ENCODE peak calls at places on chromosomes 3 and 15, in four cellular contexts. One of them, this sample, is unnamed.

GRCh38 chr15:27414168-27414870 is 443.3 kb downstream of the GABRG3 start:
- DNase-seq in trophoblast cell: no peak
- DNase-seq in IMR-90: no peak
- DNase-seq in mesendoderm: no peak
- DNase-seq in this sample: no peak

GRCh38 chr15:100515758-100516157 is 13.0 kb downstream of the CERS3 start:
- DNase-seq in trophoblast cell: no peak
- DNase-seq in IMR-90: no peak
- DNase-seq in mesendoderm: no peak
- DNase-seq in this sample: no peak

GRCh38 chr15:98823012-98823458 is 174.7 kb downstream of the IGF1R start:
- DNase-seq in trophoblast cell: peak
- DNase-seq in mesendoderm: peak
- DNase-seq in IMR-90: peak
- DNase-seq in this sample: no peak

GRCh38 chr15:46151786-46152185 is 517.0 kb downstream of the SQOR start:
- DNase-seq in trophoblast cell: no peak
- DNase-seq in mesendoderm: peak
- DNase-seq in IMR-90: peak
- DNase-seq in this sample: no peak

GRCh38 chr15:71191296-71191695 is 76.0 kb downstream of the THSD4 start:
- DNase-seq in mesendoderm: no peak
- DNase-seq in trophoblast cell: no peak
- DNase-seq in IMR-90: no peak
- DNase-seq in this sample: no peak

GRCh38 chr15:31840849-31841476 is 189.4 kb upstream of the CHRNA7 start:
- DNase-seq in trophoblast cell: no peak
- DNase-seq in mesendoderm: no peak
- DNase-seq in IMR-90: no peak
- DNase-seq in this sample: no peak

GRCh38 chr15:84810073-84810840 is 6.9 kb upstream of the ALPK3 start:
- DNase-seq in trophoblast cell: no peak
- DNase-seq in mesendoderm: no peak
- DNase-seq in IMR-90: peak
- DNase-seq in this sample: no peak

GRCh38 chr15:72231847-72232461 is 964 bp upstream of the PKM start:
- DNase-seq in mesendoderm: peak
- DNase-seq in trophoblast cell: peak
- DNase-seq in IMR-90: peak
- DNase-seq in this sample: no peak

GRCh38 chr3:158711886-158712285 is 20.4 kb downstream of the RARRES1 start:
- DNase-seq in mesendoderm: peak
- DNase-seq in trophoblast cell: peak
- DNase-seq in IMR-90: peak
- DNase-seq in this sample: no peak

GRCh38 chr15:68401496-68402431 is 30.2 kb downstream of the ITGA11 start:
- DNase-seq in mesendoderm: no peak
- DNase-seq in IMR-90: no peak
- DNase-seq in trophoblast cell: no peak
- DNase-seq in this sample: no peak

GRCh38 chr15:40702077-40702476 is 7.1 kb downstream of the RAD51 start:
- DNase-seq in mesendoderm: peak
- DNase-seq in IMR-90: peak
- DNase-seq in trophoblast cell: no peak
- DNase-seq in this sample: no peak

GRCh38 chr3:133246773-133247172 is 153.1 kb upstream of the BFSP2 start:
- DNase-seq in mesendoderm: no peak
- DNase-seq in trophoblast cell: no peak
- DNase-seq in IMR-90: no peak
- DNase-seq in this sample: no peak

GRCh38 chr3:16548721-16549120 is 35.2 kb upstream of the RFTN1 start:
- DNase-seq in trophoblast cell: no peak
- DNase-seq in IMR-90: peak
- DNase-seq in mesendoderm: no peak
- DNase-seq in this sample: no peak

GRCh38 chr3:44416031-44417030 is 61.1 kb downstream of the ZNF445 start:
- DNase-seq in IMR-90: no peak
- DNase-seq in trophoblast cell: no peak
- DNase-seq in mesendoderm: no peak
- DNase-seq in this sample: no peak

GRCh38 chr3:16427309-16427965 is 86.1 kb downstream of the RFTN1 start:
- DNase-seq in mesendoderm: no peak
- DNase-seq in trophoblast cell: peak
- DNase-seq in IMR-90: peak
- DNase-seq in this sample: no peak

GRCh38 chr3:138078901-138079344 is 36.5 kb downstream of the DZIP1L start:
- DNase-seq in IMR-90: peak
- DNase-seq in trophoblast cell: peak
- DNase-seq in mesendoderm: peak
- DNase-seq in this sample: no peak

GRCh38 chr3:43296565-43296964 is 10.2 kb downstream of the SNRK start:
- DNase-seq in trophoblast cell: no peak
- DNase-seq in IMR-90: peak
- DNase-seq in mesendoderm: no peak
- DNase-seq in this sample: no peak

GRCh38 chr3:33006571-33007286 is 55.3 kb downstream of the CCR4 start:
- DNase-seq in mesendoderm: no peak
- DNase-seq in trophoblast cell: no peak
- DNase-seq in IMR-90: peak
- DNase-seq in this sample: no peak

GRCh38 chr3:32261545-32261944 is 23.1 kb downstream of the CMTM8 start:
- DNase-seq in trophoblast cell: no peak
- DNase-seq in mesendoderm: no peak
- DNase-seq in IMR-90: no peak
- DNase-seq in this sample: no peak

GRCh38 chr15:98067339-98067738 is 106.8 kb downstream of the ARRDC4 start:
- DNase-seq in trophoblast cell: no peak
- DNase-seq in IMR-90: peak
- DNase-seq in mesendoderm: no peak
- DNase-seq in this sample: no peak

GRCh38 chr15:47813985-47814384 is 96.7 kb downstream of the SEMA6D start:
- DNase-seq in mesendoderm: no peak
- DNase-seq in trophoblast cell: no peak
- DNase-seq in IMR-90: no peak
- DNase-seq in this sample: no peak

GRCh38 chr3:184339016-184339415 is 1.6 kb downstream of the FAM131A start:
- DNase-seq in IMR-90: no peak
- DNase-seq in mesendoderm: no peak
- DNase-seq in trophoblast cell: no peak
- DNase-seq in this sample: no peak

GRCh38 chr15:96326551-96327154 is 3.8 kb upstream of the NR2F2 start:
- DNase-seq in IMR-90: no peak
- DNase-seq in mesendoderm: peak
- DNase-seq in trophoblast cell: peak
- DNase-seq in this sample: no peak

GRCh38 chr15:38609097-38609738 is 44.6 kb upstream of the RASGRP1 start:
- DNase-seq in IMR-90: no peak
- DNase-seq in trophoblast cell: no peak
- DNase-seq in mesendoderm: no peak
- DNase-seq in this sample: no peak

GRCh38 chr3:78978037-78978436 is 789.8 kb downstream of the ROBO1 start:
- DNase-seq in IMR-90: peak
- DNase-seq in mesendoderm: peak
- DNase-seq in trophoblast cell: peak
- DNase-seq in this sample: no peak

GRCh38 chr3:20043398-20043797 is 3.2 kb downstream of the KAT2B start:
- DNase-seq in IMR-90: no peak
- DNase-seq in trophoblast cell: no peak
- DNase-seq in mesendoderm: no peak
- DNase-seq in this sample: no peak

GRCh38 chr15:85154061-85154460 is 172.4 kb downstream of the PDE8A start:
- DNase-seq in trophoblast cell: no peak
- DNase-seq in IMR-90: no peak
- DNase-seq in mesendoderm: peak
- DNase-seq in this sample: no peak

GRCh38 chr3:141858312-141858711 is 18.1 kb upstream of the ATP1B3 start:
- DNase-seq in trophoblast cell: no peak
- DNase-seq in mesendoderm: no peak
- DNase-seq in IMR-90: no peak
- DNase-seq in this sample: no peak

GRCh38 chr3:103510760-103511159 is 1075.9 kb downstream of the ZPLD1 start:
- DNase-seq in IMR-90: no peak
- DNase-seq in mesendoderm: no peak
- DNase-seq in trophoblast cell: no peak
- DNase-seq in this sample: no peak

GRCh38 chr3:4986175-4986610 is 7.0 kb downstream of the BHLHE40 start:
- DNase-seq in IMR-90: peak
- DNase-seq in mesendoderm: no peak
- DNase-seq in trophoblast cell: no peak
- DNase-seq in this sample: no peak

GRCh38 chr15:69648775-69649735 is 196.4 kb downstream of the RPLP1 start:
- DNase-seq in IMR-90: no peak
- DNase-seq in trophoblast cell: peak
- DNase-seq in mesendoderm: peak
- DNase-seq in this sample: no peak
- H4K8ac ChIP-seq in IMR-90: no peak
- H4K8ac ChIP-seq in trophoblast cell: no peak
- H4K8ac ChIP-seq in mesendoderm: no peak
- H4K8ac ChIP-seq in this sample: no peak

GRCh38 chr3:128192131-128192530 is 38.9 kb downstream of the EEFSEC start:
- DNase-seq in mesendoderm: no peak
- DNase-seq in trophoblast cell: no peak
- DNase-seq in IMR-90: no peak
- DNase-seq in this sample: no peak
- H4K8ac ChIP-seq in mesendoderm: no peak
- H4K8ac ChIP-seq in trophoblast cell: no peak
- H4K8ac ChIP-seq in IMR-90: no peak
- H4K8ac ChIP-seq in this sample: no peak

DNA sequence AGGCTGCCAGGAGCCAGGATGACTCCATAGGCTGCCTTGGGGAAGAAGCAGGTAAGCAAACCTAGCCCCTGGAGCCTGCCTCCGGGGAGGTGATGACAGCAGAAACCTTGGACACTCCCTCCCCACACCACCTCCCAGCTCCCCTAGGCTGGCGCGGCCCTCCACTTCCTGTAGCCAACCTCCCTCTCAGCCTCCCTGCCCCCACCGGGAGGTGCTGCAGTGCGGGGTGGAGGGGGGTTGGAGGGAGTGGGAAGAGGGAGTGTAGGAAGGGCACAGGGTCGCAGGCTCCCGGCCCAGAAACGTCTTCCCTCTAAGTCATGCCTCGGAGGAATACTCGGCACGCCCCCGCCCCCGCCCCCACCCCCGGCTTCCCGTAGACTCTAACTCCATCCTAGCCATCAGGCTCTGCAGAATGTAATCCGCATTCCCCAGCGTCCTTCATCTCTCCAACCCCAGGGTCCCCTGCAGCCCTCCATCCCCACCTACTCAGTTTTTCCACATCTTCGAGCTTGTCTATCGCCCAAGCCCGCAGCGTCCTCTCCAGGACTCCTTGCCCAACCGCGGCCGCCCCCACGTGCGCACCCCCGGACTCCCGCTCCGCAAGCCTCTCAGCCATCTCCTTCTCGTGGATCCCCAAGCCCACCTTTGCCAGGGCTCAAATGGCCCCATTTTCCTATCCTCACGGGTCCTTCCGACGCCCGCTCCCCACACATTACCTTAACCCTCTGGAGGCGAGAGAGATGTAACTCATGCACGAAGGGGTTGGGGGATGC is 539 bp downstream of the LPCAT4 start:
- DNase-seq in mesendoderm: peak
- DNase-seq in trophoblast cell: peak
- DNase-seq in IMR-90: peak
- DNase-seq in this sample: peak
- H4K8ac ChIP-seq in mesendoderm: no peak
- H4K8ac ChIP-seq in trophoblast cell: peak
- H4K8ac ChIP-seq in IMR-90: peak
- H4K8ac ChIP-seq in this sample: peak

GRCh38 chr15:35740761-35741160 is 194.8 kb upstream of the DPH6 start:
- DNase-seq in IMR-90: peak
- DNase-seq in trophoblast cell: peak
- DNase-seq in mesendoderm: no peak
- DNase-seq in this sample: no peak
- H4K8ac ChIP-seq in IMR-90: no peak
- H4K8ac ChIP-seq in trophoblast cell: no peak
- H4K8ac ChIP-seq in mesendoderm: no peak
- H4K8ac ChIP-seq in this sample: no peak

DNA sequence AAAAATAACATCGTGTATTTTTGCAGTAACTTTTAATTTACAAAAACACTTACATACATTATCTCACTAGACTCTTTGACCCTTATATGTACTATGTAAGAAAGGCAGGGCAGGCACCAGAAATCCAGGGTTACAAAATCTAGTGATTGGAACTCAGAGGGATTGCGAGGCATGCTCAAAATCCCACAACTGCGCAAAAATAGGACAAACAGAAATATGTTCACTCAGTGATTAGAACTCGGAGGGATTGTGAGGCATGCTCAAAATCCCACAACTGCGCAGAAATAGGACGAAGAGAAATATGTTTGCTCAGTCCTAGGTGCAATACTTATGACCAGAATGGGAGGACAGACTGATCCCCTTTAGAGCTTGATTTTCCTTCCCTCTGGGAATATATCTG is 79.2 kb upstream of the TGFBR2 start:
- DNase-seq in trophoblast cell: peak
- DNase-seq in mesendoderm: no peak
- DNase-seq in IMR-90: no peak
- DNase-seq in this sample: no peak
- H4K8ac ChIP-seq in trophoblast cell: no peak
- H4K8ac ChIP-seq in mesendoderm: no peak
- H4K8ac ChIP-seq in IMR-90: no peak
- H4K8ac ChIP-seq in this sample: no peak